ENCODE peak calls at places on chromosome 20, in nine cellular contexts. W, V, M, L, Q, U, T, X and A are unnamed samples.

GRCh38 chr20:63483834-63484233 is 11.4 kb upstream of the KCNQ2 start:
- DNase-seq in V (no peak), W (no peak), T (no peak), U (no peak), M (peak), X (no peak), L (no peak), Q (no peak), A (no peak)

GRCh38 chr20:50810063-50810462 is 15.2 kb downstream of the BCAS4 start:
- DNase-seq in W (no peak), M (no peak), X (no peak), T (no peak), U (no peak), V (no peak), Q (no peak), L (no peak), A (no peak)

GRCh38 chr20:57397693-57398108 is 6.5 kb downstream of the RBM38 start:
- DNase-seq in U (no peak), Q (no peak), V (no peak), X (no peak), T (no peak), W (no peak), M (no peak), L (no peak), A (no peak)

GRCh38 chr20:12287575-12287974 is 369.9 kb downstream of the BTBD3 start:
- DNase-seq in V (no peak), L (no peak), T (no peak), X (no peak), W (no peak), U (no peak), Q (no peak), M (no peak), A (no peak)

GRCh38 chr20:56841346-56841908 is 212.3 kb downstream of the TFAP2C start:
- DNase-seq in M (no peak), T (no peak), L (no peak), U (no peak), Q (no peak), W (no peak), V (no peak), X (no peak), A (no peak)

GRCh38 chr20:35171753-35172433 is at the start of gene PROCR:
- DNase-seq in L (peak), M (peak), T (peak), X (peak), V (peak), W (peak), U (peak), Q (peak), A (peak)

GRCh38 chr20:60034231-60035110 is 76.2 kb downstream of the CDH26 start:
- DNase-seq in X (no peak), L (no peak), U (no peak), M (no peak), T (no peak), W (no peak), V (no peak), Q (no peak), A (no peak)

GRCh38 chr20:34621383-34622367 is 55.2 kb downstream of the PIGU start:
- DNase-seq in V (peak), T (no peak), M (no peak), W (peak), X (no peak), U (peak), L (peak), Q (peak), A (no peak)

GRCh38 chr20:13243826-13244376 is 22.8 kb downstream of the ISM1 start:
- DNase-seq in T (no peak), L (peak), V (peak), W (no peak), U (no peak), X (no peak), Q (no peak), M (no peak), A (no peak)

GRCh38 chr20:5153612-5154542 is 27.1 kb downstream of the CDS2 start:
- DNase-seq in T (no peak), Q (no peak), W (peak), M (no peak), L (no peak), U (no peak), V (no peak), X (no peak), A (no peak)

GRCh38 chr20:24018796-24019195 is 30.2 kb upstream of the GGTLC1 start:
- DNase-seq in U (no peak), W (no peak), M (no peak), Q (no peak), L (peak), V (no peak), X (no peak), T (no peak), A (no peak)

GRCh38 chr20:63963784-63964301 is 5.9 kb downstream of the ZNF512B start:
- DNase-seq in X (no peak), M (no peak), L (no peak), W (no peak), V (no peak), Q (no peak), U (no peak), T (no peak), A (no peak)

GRCh38 chr20:10508060-10508459 is 73.0 kb downstream of the SLX4IP start:
- DNase-seq in M (no peak), W (peak), U (no peak), L (no peak), X (peak), Q (peak), V (no peak), T (no peak), A (no peak)

GRCh38 chr20:22389836-22390542 is 194.4 kb downstream of the FOXA2 start:
- DNase-seq in M (no peak), X (peak), L (peak), T (no peak), V (no peak), W (no peak), U (no peak), Q (peak), A (no peak)

GRCh38 chr20:45861157-45862075 is 4.0 kb downstream of the ZSWIM3 start:
- DNase-seq in W (no peak), X (peak), L (no peak), M (no peak), U (no peak), T (no peak), Q (no peak), V (no peak), A (no peak)

GRCh38 chr20:3781153-3781910 is at the start of gene SPEF1:
- DNase-seq in U (peak), V (peak), W (peak), Q (peak), X (peak), T (peak), M (peak), L (peak), A (no peak)

GRCh38 chr20:24093666-24094065 is 105.1 kb upstream of the GGTLC1 start:
- DNase-seq in M (no peak), U (no peak), V (no peak), T (no peak), Q (no peak), W (no peak), X (no peak), L (no peak), A (no peak)

GRCh38 chr20:61531553-61532345 is 279.7 kb downstream of the CDH4 start:
- DNase-seq in V (no peak), T (no peak), X (no peak), Q (peak), M (no peak), W (peak), L (no peak), U (no peak), A (no peak)

GRCh38 chr20:52941803-52942202 is 30.4 kb upstream of the TSHZ2 start:
- DNase-seq in M (no peak), T (no peak), Q (peak), L (no peak), X (no peak), U (no peak), W (no peak), V (no peak), A (no peak)

GRCh38 chr20:52936368-52936986 is 35.7 kb upstream of the TSHZ2 start:
- DNase-seq in V (no peak), L (no peak), Q (no peak), T (no peak), X (no peak), U (no peak), W (no peak), M (no peak), A (no peak)

GRCh38 chr20:52943185-52943841 is 28.8 kb upstream of the TSHZ2 start:
- DNase-seq in L (no peak), T (no peak), X (no peak), V (no peak), Q (peak), U (no peak), W (no peak), M (no peak), A (no peak)

GRCh38 chr20:52933867-52934266 is 38.3 kb upstream of the TSHZ2 start:
- DNase-seq in W (no peak), M (no peak), Q (no peak), T (no peak), U (no peak), L (no peak), V (no peak), X (no peak), A (no peak)

GRCh38 chr20:52937701-52938100 is 34.5 kb upstream of the TSHZ2 start:
- DNase-seq in W (no peak), U (no peak), T (no peak), V (no peak), Q (peak), X (no peak), M (no peak), L (peak), A (no peak)
- TF ChIP-seq CTCF in W (no peak), U (no peak), T (no peak), V (no peak), Q (peak), X (no peak), M (no peak), L (no peak), A (no peak)

DNA sequence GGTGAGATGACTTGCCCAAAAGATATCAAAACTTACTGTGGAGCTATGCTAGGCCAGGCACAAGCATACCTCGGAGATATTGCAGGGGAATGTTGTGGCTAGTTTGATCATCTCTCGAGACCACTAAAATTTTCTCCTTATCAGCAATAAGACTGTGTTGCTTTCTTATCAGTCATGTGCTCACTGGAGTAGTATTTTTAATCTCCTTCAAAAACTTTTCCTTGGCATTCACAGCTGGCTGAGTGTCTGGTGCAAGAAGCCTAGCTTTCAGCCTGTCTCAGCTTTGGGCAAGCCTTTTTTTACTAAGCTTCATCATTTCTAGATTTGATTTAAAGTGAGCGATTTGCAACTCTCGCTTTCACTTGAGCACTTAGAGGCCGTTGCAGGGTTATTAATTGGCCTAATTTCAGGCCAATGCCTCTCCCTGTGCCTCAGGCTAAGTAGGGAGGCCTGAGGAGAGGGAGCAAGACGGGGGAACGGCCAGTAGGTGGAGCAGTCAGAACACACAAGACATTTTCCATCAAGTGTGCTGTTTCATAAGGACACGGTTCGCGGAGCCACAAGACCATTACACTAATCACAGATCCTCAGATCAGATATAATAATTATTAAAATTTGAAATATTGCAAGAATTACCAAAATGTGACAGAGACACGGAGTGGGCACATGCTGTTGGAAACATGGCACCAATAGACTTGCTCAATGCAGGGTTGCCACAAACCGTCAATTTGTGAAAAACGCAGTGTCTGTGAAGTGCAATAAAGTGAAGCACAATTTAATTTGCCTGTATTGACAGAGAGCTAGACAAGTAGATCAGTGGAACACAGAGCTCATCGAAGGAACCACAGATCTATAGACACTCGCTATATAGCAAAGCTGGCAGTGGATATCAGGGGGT is 106.8 kb upstream of the SIRPG start:
- DNase-seq in L (peak), X (peak), U (peak), W (peak), Q (peak), V (peak), T (peak), M (peak), A (peak)
- TF ChIP-seq CTCF in L (peak), X (peak), U (peak), W (peak), Q (peak), V (peak), T (peak), M (peak), A (no peak)

GRCh38 chr20:42018979-42019378 is 400.8 kb upstream of the CHD6 start:
- DNase-seq in M (no peak), L (peak), V (no peak), W (no peak), U (no peak), X (no peak), Q (no peak), T (no peak), A (no peak)
- TF ChIP-seq CTCF in M (no peak), L (no peak), V (no peak), W (no peak), U (no peak), X (no peak), Q (no peak), T (no peak), A (no peak)

GRCh38 chr20:49028684-49029083 is 17.4 kb upstream of the CSE1L start:
- DNase-seq in L (peak), V (peak), W (peak), T (no peak), U (no peak), X (no peak), M (peak), Q (peak), A (no peak)
- TF ChIP-seq CTCF in L (peak), V (peak), W (peak), T (no peak), U (no peak), X (no peak), M (peak), Q (peak), A (no peak)

DNA sequence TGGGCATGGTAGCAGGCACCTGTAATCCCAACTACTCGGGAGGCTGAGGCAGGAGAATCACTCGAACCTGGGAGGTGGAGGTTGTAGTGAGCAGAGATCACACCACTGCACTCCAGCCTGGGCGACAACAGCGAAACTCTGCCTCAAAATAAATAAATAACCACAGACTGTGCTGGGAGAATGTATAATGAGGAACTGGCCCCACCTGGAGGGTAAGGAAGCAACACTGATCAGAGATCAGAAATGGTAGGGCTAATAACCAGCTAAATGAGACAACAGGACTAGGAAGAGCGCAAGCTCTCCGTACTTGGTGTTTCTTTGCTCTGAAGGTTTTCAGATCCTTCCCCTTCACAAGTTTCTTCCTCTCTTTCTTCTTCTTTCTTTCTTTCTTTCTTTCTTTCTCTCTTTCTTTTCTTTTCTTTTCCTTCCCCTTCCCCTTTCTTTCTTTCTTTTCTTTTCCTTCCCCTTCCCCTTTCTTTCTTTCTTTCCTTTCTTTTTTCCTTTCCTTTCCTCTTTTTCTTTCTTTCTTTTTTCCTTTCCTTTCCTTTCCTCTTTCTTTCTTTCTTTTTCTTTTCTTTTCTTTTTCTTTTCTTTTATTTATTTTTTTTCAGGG is 14.6 kb downstream of the CCM2L start:
- DNase-seq in V (no peak), M (no peak), L (no peak), U (no peak), W (no peak), Q (no peak), T (no peak), X (no peak), A (no peak)
- TF ChIP-seq CTCF in V (no peak), M (no peak), L (no peak), U (no peak), W (no peak), Q (no peak), T (no peak), X (no peak), A (no peak)

DNA sequence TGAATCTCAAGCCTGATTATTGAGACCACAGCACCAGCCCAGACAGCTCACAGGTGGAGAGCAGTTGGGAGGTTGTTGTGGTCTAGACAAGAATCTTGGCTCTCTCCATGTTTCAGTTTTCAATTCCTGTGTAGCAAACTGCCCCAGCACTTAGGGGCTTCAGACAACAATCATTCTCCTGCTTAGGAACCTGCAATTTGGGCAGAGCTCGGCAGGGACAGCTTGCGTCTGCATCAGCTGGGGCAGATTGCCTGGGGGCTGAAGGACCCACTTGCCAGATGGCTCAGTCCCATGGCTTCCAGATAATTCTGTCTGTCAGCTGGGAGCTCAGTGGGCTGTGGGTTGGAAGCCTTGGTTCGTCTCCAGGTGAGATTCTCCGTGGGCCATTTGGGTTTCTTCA is 6.9 kb downstream of the TGM6 start:
- DNase-seq in X (no peak), V (no peak), T (no peak), L (no peak), U (no peak), Q (no peak), M (no peak), W (no peak), A (no peak)
- TF ChIP-seq CTCF in X (no peak), V (no peak), T (no peak), L (no peak), U (no peak), Q (no peak), M (no peak), W (no peak), A (no peak)

DNA sequence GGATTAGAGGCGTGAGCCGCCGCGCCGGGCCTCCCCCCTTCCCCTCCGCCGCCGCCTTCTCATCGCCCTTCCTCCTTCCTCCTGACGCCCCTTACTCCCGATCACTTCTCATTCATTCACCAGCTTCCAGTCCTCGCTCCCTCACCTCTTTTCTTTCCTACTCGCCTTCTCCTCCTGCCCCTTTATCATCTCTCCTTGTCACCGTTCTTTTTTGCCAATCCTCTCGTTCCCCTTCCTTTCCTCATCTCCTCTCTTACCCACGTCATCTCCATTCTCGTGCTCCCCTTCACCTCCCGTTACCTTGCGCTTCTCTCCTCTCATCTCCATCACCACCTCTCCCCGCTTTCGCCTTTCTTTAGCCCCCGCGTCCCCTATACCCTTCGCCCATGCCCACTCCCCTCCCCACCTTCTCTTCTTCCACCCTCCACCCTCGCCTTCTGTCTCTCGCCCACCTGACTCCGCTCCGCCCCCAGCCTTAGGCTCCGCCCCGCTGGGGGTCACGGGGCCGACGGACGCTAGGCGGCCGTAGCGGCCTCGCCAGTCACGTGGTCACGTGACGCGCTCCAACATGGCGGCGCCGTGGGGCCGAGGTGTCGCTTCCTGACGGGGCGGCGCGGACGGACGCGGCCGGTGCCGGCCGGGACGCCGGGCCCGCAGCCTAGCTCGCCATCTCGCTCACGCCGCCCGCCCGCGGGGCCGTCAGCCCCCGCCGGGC is at the start of gene ARFGEF2:
- DNase-seq in Q (peak), T (peak), L (peak), V (peak), W (peak), X (peak), M (peak), U (peak), A (peak)
- TF ChIP-seq CTCF in Q (no peak), T (peak), L (no peak), V (no peak), W (peak), X (no peak), M (no peak), U (no peak), A (no peak)

GRCh38 chr20:36217226-36217625 is 19.1 kb upstream of the AAR2 start:
- DNase-seq in M (no peak), V (no peak), L (peak), U (no peak), X (no peak), W (no peak), T (no peak), Q (no peak), A (no peak)
- TF ChIP-seq CTCF in M (no peak), V (peak), L (no peak), U (no peak), X (no peak), W (no peak), T (no peak), Q (no peak), A (no peak)

GRCh38 chr20:17661121-17661744 is 20.8 kb downstream of the RRBP1 start:
- DNase-seq in Q (peak), W (no peak), L (no peak), X (no peak), V (no peak), T (no peak), M (no peak), U (peak), A (no peak)

GRCh38 chr20:17660667-17661066 is 21.4 kb downstream of the RRBP1 start:
- DNase-seq in T (no peak), M (no peak), X (no peak), V (no peak), Q (no peak), W (no peak), U (peak), L (no peak), A (no peak)

GRCh38 chr20:17658648-17658993 is 23.4 kb downstream of the RRBP1 start:
- DNase-seq in V (no peak), L (no peak), M (no peak), W (no peak), X (no peak), T (no peak), Q (no peak), U (no peak), A (no peak)

GRCh38 chr20:17657898-17658647 is 24.0 kb downstream of the RRBP1 start:
- DNase-seq in M (peak), X (no peak), W (no peak), Q (no peak), V (no peak), U (no peak), T (no peak), L (no peak), A (no peak)

GRCh38 chr20:17659801-17660200 is 22.2 kb downstream of the RRBP1 start:
- DNase-seq in T (no peak), W (no peak), L (no peak), Q (no peak), U (no peak), X (no peak), V (no peak), M (no peak), A (no peak)
- TF ChIP-seq CTCF in T (no peak), W (no peak), L (no peak), Q (no peak), U (no peak), X (no peak), V (peak), M (peak), A (no peak)

DNA sequence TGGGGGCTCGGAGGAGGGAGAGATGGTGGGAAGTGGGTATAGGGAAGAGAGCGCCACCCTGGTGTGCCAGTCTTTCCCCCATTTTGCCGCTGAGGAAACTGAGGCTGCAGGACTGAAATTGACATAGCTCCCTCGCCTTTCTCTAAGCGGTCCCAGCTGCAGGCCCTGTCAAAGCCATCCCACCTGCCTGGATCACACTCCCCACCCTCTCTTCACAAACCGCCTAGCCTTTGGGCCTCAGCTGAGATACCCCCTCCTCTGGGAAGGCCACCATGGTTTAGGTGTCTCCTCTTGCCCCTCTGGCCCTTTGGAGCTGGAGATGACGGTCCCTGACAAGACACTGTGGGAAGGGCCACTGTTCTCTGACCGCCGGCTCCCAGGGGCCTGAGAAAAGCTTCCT is 16.9 kb downstream of the SRC start:
- DNase-seq in T (no peak), M (no peak), V (no peak), W (no peak), L (no peak), X (peak), U (peak), Q (no peak), A (no peak)
- TF ChIP-seq CTCF in T (no peak), M (no peak), V (no peak), W (no peak), L (no peak), X (no peak), U (no peak), Q (no peak), A (no peak)